ENCODE peak calls at places on chromosomes 1 and 21, in nine cellular contexts. One of them, this sample, is unnamed.

GRCh38 chr1:9426291-9426711 is 113.0 kb upstream of the SLC25A33 start:
- DNase-seq in HepG2: no peak
- DNase-seq in AG09309: no peak
- DNase-seq in left ventricle myocardium inferior: no peak
- DNase-seq in astrocyte of the spinal cord: no peak
- DNase-seq in brain microvascular endothelial cell: no peak
- DNase-seq in cardiac muscle cell: no peak
- DNase-seq in lower lobe of right lung: no peak
- DNase-seq in left lung: no peak
- DNase-seq in this sample: peak; percentile 66

GRCh38 chr1:200184196-200184595 is 156.7 kb downstream of the NR5A2 start:
- DNase-seq in HepG2: no peak
- DNase-seq in AG09309: peak; percentile 78
- DNase-seq in left ventricle myocardium inferior: peak; percentile 75
- DNase-seq in astrocyte of the spinal cord: peak; percentile 70
- DNase-seq in brain microvascular endothelial cell: no peak
- DNase-seq in cardiac muscle cell: no peak
- DNase-seq in lower lobe of right lung: peak; percentile 94
- DNase-seq in left lung: peak; percentile 89
- DNase-seq in this sample: peak; percentile 69

GRCh38 chr1:100950776-100951175 is 54.9 kb downstream of the SLC30A7 start:
- DNase-seq in HepG2: no peak
- DNase-seq in AG09309: peak; percentile 48
- DNase-seq in left ventricle myocardium inferior: no peak
- DNase-seq in astrocyte of the spinal cord: peak; percentile 73
- DNase-seq in brain microvascular endothelial cell: no peak
- DNase-seq in cardiac muscle cell: peak; percentile 25
- DNase-seq in lower lobe of right lung: no peak
- DNase-seq in left lung: no peak
- DNase-seq in this sample: no peak

GRCh38 chr1:151853411-151853930 is at the start of gene THEM5:
- DNase-seq in HepG2: no peak
- DNase-seq in AG09309: no peak
- DNase-seq in left ventricle myocardium inferior: no peak
- DNase-seq in astrocyte of the spinal cord: no peak
- DNase-seq in brain microvascular endothelial cell: no peak
- DNase-seq in cardiac muscle cell: no peak
- DNase-seq in lower lobe of right lung: no peak
- DNase-seq in left lung: no peak
- DNase-seq in this sample: no peak

GRCh38 chr1:7679873-7680790 is 91.0 kb upstream of the VAMP3 start:
- DNase-seq in HepG2: no peak
- DNase-seq in AG09309: no peak
- DNase-seq in left ventricle myocardium inferior: peak; percentile 74
- DNase-seq in astrocyte of the spinal cord: peak; percentile 29
- DNase-seq in brain microvascular endothelial cell: no peak
- DNase-seq in cardiac muscle cell: peak; percentile 74
- DNase-seq in lower lobe of right lung: peak; percentile 60
- DNase-seq in left lung: peak; percentile 83
- DNase-seq in this sample: peak; percentile 46

GRCh38 chr1:3896396-3897000 is 3.6 kb downstream of the C1orf174 start:
- DNase-seq in HepG2: no peak
- DNase-seq in AG09309: no peak
- DNase-seq in left ventricle myocardium inferior: no peak
- DNase-seq in astrocyte of the spinal cord: no peak
- DNase-seq in brain microvascular endothelial cell: no peak
- DNase-seq in cardiac muscle cell: no peak
- DNase-seq in lower lobe of right lung: peak; percentile 14
- DNase-seq in left lung: peak; percentile 48
- DNase-seq in this sample: no peak

GRCh38 chr1:48054246-48054645 is 57.1 kb upstream of the TRABD2B start:
- DNase-seq in HepG2: no peak
- DNase-seq in AG09309: no peak
- DNase-seq in left ventricle myocardium inferior: no peak
- DNase-seq in astrocyte of the spinal cord: no peak
- DNase-seq in brain microvascular endothelial cell: no peak
- DNase-seq in cardiac muscle cell: no peak
- DNase-seq in lower lobe of right lung: no peak
- DNase-seq in left lung: no peak
- DNase-seq in this sample: peak; percentile 16

GRCh38 chr1:43439781-43440180 is 13.9 kb downstream of the HYI start:
- DNase-seq in HepG2: no peak
- DNase-seq in AG09309: no peak
- DNase-seq in left ventricle myocardium inferior: no peak
- DNase-seq in astrocyte of the spinal cord: no peak
- DNase-seq in brain microvascular endothelial cell: no peak
- DNase-seq in cardiac muscle cell: no peak
- DNase-seq in lower lobe of right lung: no peak
- DNase-seq in left lung: no peak
- DNase-seq in this sample: no peak

GRCh38 chr1:42206164-42206563 is 41.6 kb upstream of the GUCA2A start:
- DNase-seq in HepG2: no peak
- DNase-seq in AG09309: no peak
- DNase-seq in left ventricle myocardium inferior: no peak
- DNase-seq in astrocyte of the spinal cord: no peak
- DNase-seq in brain microvascular endothelial cell: no peak
- DNase-seq in cardiac muscle cell: no peak
- DNase-seq in lower lobe of right lung: no peak
- DNase-seq in left lung: no peak
- DNase-seq in this sample: no peak

GRCh38 chr21:25647632-25648031 is 8.6 kb downstream of the JAM2 start:
- DNase-seq in HepG2: no peak
- DNase-seq in AG09309: no peak
- DNase-seq in left ventricle myocardium inferior: no peak
- DNase-seq in astrocyte of the spinal cord: no peak
- DNase-seq in brain microvascular endothelial cell: no peak
- DNase-seq in cardiac muscle cell: no peak
- DNase-seq in lower lobe of right lung: no peak
- DNase-seq in left lung: no peak
- DNase-seq in this sample: no peak

GRCh38 chr1:32393832-32394140 is 455 bp downstream of the BSDC1 start:
- DNase-seq in HepG2: no peak
- DNase-seq in AG09309: no peak
- DNase-seq in left ventricle myocardium inferior: no peak
- DNase-seq in astrocyte of the spinal cord: no peak
- DNase-seq in brain microvascular endothelial cell: no peak
- DNase-seq in cardiac muscle cell: no peak
- DNase-seq in lower lobe of right lung: peak; percentile 68
- DNase-seq in left lung: peak; percentile 87
- DNase-seq in this sample: peak; percentile 61

DNA sequence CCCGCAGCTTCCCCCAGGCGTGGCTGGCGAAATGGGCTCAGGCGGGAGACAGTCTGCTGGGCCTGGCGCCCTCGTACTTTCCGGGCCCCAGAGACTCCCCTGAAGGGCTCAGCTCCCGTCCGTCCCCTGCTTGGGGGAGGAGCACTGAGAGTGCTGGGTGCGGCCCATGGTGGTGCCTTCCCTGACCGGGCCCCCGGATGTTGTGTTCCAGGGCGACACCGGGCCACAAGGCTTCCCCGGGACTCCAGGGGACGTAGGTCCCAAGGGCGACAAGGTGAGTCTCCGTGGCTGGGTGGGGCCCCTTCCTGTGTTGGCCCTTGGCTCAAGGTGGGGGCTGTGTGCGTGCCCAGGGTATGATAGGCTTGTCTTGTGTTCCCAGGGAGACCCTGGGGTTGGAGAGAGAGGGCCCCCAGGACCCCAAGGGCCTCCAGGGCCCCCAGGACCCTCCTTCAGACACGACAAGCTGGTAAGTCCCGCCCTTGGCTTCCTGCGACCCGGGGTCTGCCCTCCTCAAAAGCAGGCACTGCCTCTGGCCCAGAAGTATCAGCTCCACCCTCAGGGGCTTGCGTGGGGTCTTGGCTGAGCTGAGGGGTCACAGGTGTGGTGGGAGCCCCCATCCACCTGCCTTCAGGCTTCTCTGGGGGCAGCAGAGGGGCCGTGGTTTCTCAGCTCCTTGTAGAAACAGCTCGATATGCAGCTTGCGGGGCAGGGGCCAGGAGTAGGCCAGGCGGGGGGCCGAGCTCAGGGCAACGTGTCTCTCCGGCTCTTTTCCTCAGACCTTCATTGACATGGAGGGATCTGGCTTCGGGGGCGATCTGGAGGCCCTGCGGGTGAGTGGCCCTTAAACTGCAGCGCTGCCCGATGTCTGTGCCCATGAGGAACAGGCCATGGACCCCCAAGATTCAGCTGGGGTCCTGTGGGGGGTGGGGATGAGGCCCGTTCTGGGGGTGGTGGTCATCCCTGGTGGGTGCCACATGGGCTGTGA is 62.3 kb downstream of the SLC19A1 start:
- DNase-seq in HepG2: no peak
- DNase-seq in AG09309: no peak
- DNase-seq in left ventricle myocardium inferior: no peak
- DNase-seq in astrocyte of the spinal cord: no peak
- DNase-seq in brain microvascular endothelial cell: no peak
- DNase-seq in cardiac muscle cell: no peak
- DNase-seq in lower lobe of right lung: no peak
- DNase-seq in left lung: peak; percentile 78
- DNase-seq in this sample: no peak
- H3K4me3 ChIP-seq in HepG2: no peak overlapping the region
- H3K4me3 ChIP-seq in AG09309: no peak overlapping the region
- H3K4me3 ChIP-seq in left ventricle myocardium inferior: no peak overlapping the region
- H3K4me3 ChIP-seq in astrocyte of the spinal cord: no peak overlapping the region
- H3K4me3 ChIP-seq in brain microvascular endothelial cell: no peak overlapping the region
- H3K4me3 ChIP-seq in cardiac muscle cell: no peak overlapping the region
- H3K4me3 ChIP-seq in lower lobe of right lung: no peak overlapping the region
- H3K4me3 ChIP-seq in left lung: no peak overlapping the region
- H3K4me3 ChIP-seq in this sample: no peak overlapping the region

GRCh38 chr1:1246601-1247340 is at the start of gene C1QTNF12:
- DNase-seq in HepG2: no peak
- DNase-seq in AG09309: no peak
- DNase-seq in left ventricle myocardium inferior: no peak
- DNase-seq in astrocyte of the spinal cord: no peak
- DNase-seq in brain microvascular endothelial cell: no peak
- DNase-seq in cardiac muscle cell: no peak
- DNase-seq in lower lobe of right lung: no peak
- DNase-seq in left lung: no peak
- DNase-seq in this sample: no peak
- H3K4me3 ChIP-seq in HepG2: no peak within 1 kb of the TSS
- H3K4me3 ChIP-seq in AG09309: no peak within 1 kb of the TSS
- H3K4me3 ChIP-seq in left ventricle myocardium inferior: peak within 1 kb of the TSS; percentile 21
- H3K4me3 ChIP-seq in astrocyte of the spinal cord: no peak within 1 kb of the TSS
- H3K4me3 ChIP-seq in brain microvascular endothelial cell: no peak within 1 kb of the TSS
- H3K4me3 ChIP-seq in cardiac muscle cell: no peak within 1 kb of the TSS
- H3K4me3 ChIP-seq in lower lobe of right lung: no peak within 1 kb of the TSS
- H3K4me3 ChIP-seq in left lung: no peak within 1 kb of the TSS
- H3K4me3 ChIP-seq in this sample: no peak within 1 kb of the TSS

DNA sequence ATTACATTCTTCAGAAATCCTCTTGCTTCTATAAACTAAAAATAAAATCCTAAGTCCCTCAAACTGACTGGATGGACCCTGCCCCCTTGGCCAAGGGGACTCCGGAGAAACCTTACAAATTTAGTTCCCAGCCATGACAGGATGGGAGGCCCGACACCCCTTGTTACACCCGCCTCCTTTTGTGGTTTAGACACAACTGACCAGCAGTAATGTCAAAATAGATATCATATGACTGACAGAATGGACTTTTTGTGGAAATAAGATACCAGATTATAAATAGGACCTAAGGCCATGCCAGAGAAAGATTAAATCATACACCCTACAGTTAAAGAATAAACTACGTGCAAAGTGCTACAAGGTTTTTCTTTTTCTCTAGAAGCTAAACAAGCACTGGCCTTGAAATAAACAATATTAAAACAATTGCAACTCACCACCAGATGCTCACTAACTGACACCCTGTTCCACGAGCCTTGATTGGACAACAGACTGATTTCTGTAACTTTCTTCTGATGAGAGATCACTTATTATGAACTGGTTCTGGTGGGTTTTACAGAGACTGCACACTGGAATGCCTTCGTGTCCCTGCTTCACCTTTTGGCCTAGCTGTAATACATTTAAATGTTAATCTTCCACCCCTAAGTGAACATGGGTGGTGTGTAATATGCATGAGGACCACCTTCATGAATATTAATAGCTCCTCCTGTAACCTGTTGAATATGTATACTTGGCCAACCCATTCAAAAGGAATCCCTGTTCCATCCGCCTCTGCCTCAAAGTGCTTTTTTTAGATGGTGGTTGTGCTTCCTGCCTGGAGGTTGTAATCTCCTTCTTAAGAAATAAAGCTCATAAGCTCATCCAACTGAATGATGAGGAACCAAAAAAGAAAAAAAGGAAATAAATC is 99.6 kb downstream of the ODF2L start:
- DNase-seq in HepG2: no peak
- DNase-seq in AG09309: no peak
- DNase-seq in left ventricle myocardium inferior: no peak
- DNase-seq in astrocyte of the spinal cord: no peak
- DNase-seq in brain microvascular endothelial cell: no peak
- DNase-seq in cardiac muscle cell: no peak
- DNase-seq in lower lobe of right lung: no peak
- DNase-seq in left lung: no peak
- DNase-seq in this sample: no peak
- H3K4me3 ChIP-seq in HepG2: no peak overlapping the region
- H3K4me3 ChIP-seq in AG09309: no peak overlapping the region
- H3K4me3 ChIP-seq in left ventricle myocardium inferior: no peak overlapping the region
- H3K4me3 ChIP-seq in astrocyte of the spinal cord: no peak overlapping the region
- H3K4me3 ChIP-seq in brain microvascular endothelial cell: no peak overlapping the region
- H3K4me3 ChIP-seq in cardiac muscle cell: no peak overlapping the region
- H3K4me3 ChIP-seq in lower lobe of right lung: no peak overlapping the region
- H3K4me3 ChIP-seq in left lung: no peak overlapping the region
- H3K4me3 ChIP-seq in this sample: no peak overlapping the region

GRCh38 chr1:89823679-89824292 is 3.0 kb downstream of the LRRC8D start:
- DNase-seq in HepG2: no peak
- DNase-seq in AG09309: no peak
- DNase-seq in left ventricle myocardium inferior: no peak
- DNase-seq in astrocyte of the spinal cord: no peak
- DNase-seq in brain microvascular endothelial cell: no peak
- DNase-seq in cardiac muscle cell: no peak
- DNase-seq in lower lobe of right lung: no peak
- DNase-seq in left lung: no peak
- DNase-seq in this sample: no peak
- H3K4me3 ChIP-seq in HepG2: no peak overlapping the region
- H3K4me3 ChIP-seq in AG09309: no peak overlapping the region
- H3K4me3 ChIP-seq in left ventricle myocardium inferior: peak overlapping the region; percentile 90
- H3K4me3 ChIP-seq in astrocyte of the spinal cord: no peak overlapping the region
- H3K4me3 ChIP-seq in brain microvascular endothelial cell: no peak overlapping the region
- H3K4me3 ChIP-seq in cardiac muscle cell: no peak overlapping the region
- H3K4me3 ChIP-seq in lower lobe of right lung: no peak overlapping the region
- H3K4me3 ChIP-seq in left lung: no peak overlapping the region
- H3K4me3 ChIP-seq in this sample: no peak overlapping the region

DNA sequence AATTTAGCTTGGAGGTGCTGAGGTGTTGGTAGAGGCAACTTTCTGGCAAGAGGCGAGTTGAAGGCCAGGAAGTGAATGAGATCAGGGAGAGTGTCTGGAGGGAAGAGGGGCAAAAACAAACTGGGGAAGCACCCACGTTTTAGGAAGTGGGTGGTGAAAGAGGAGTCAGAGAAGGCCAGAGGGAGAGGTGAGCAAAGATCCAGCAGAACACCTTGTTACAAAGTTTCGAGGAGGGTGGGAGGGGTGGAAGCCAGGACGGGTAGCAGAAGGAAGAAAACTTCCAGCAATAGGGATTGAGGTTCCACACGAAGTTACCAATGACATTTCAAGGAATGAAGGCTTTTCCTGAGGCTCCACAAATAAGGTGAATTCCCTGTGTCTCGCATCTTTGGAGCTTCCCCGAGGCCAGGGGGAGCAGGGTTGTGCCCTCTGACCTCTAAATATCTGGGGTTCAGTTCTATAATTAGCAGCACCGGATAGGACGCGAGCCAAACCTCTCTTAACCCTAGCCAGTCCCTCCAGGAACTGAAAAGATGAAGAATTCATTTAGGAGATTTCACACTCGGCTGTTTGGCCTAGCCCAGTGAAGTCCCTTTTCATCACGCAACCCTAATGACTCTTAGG is 578 bp upstream of the SESN2 start:
- DNase-seq in HepG2: no peak
- DNase-seq in AG09309: no peak
- DNase-seq in left ventricle myocardium inferior: no peak
- DNase-seq in astrocyte of the spinal cord: no peak
- DNase-seq in brain microvascular endothelial cell: no peak
- DNase-seq in cardiac muscle cell: no peak
- DNase-seq in lower lobe of right lung: no peak
- DNase-seq in left lung: no peak
- DNase-seq in this sample: no peak
- H3K4me3 ChIP-seq in HepG2: peak overlapping the region; percentile 98
- H3K4me3 ChIP-seq in AG09309: peak overlapping the region; percentile 13
- H3K4me3 ChIP-seq in left ventricle myocardium inferior: peak overlapping the region; percentile 100
- H3K4me3 ChIP-seq in astrocyte of the spinal cord: peak overlapping the region; percentile 5
- H3K4me3 ChIP-seq in brain microvascular endothelial cell: peak overlapping the region; percentile 12
- H3K4me3 ChIP-seq in cardiac muscle cell: no peak overlapping the region
- H3K4me3 ChIP-seq in lower lobe of right lung: peak overlapping the region; percentile 93
- H3K4me3 ChIP-seq in left lung: peak overlapping the region; percentile 10
- H3K4me3 ChIP-seq in this sample: no peak overlapping the region